ENCODE peak calls at places on chromosomes 3 and 15, in ten cellular contexts. One of them, this sample, is unnamed.

GRCh38 chr3:23590424-23590823 is 215.3 kb upstream of the UBE2E1 start:
- DNase-seq in stimulated activated naive CD4-positive, alpha-beta T cell: no peak
- DNase-seq in WTC11: no peak
- DNase-seq in hypothalamus: no peak
- DNase-seq in activated naive CD8-positive, alpha-beta T cell treated with anti-CD3 and anti-CD28 coated beads for 36 hours: no peak
- DNase-seq in amygdala: no peak
- DNase-seq in left cardiac atrium: no peak
- DNase-seq in H54: no peak
- DNase-seq in activated CD4-positive, CD25-positive, alpha-beta regulatory T cell: no peak
- DNase-seq in CD8-positive, alpha-beta T cell: no peak
- DNase-seq in this sample: no peak

GRCh38 chr3:85801955-85802354 is 843.2 kb downstream of the CADM2 start:
- DNase-seq in stimulated activated naive CD4-positive, alpha-beta T cell: no peak
- DNase-seq in WTC11: peak; percentile 31
- DNase-seq in hypothalamus: no peak
- DNase-seq in activated naive CD8-positive, alpha-beta T cell treated with anti-CD3 and anti-CD28 coated beads for 36 hours: no peak
- DNase-seq in amygdala: no peak
- DNase-seq in left cardiac atrium: no peak
- DNase-seq in H54: no peak
- DNase-seq in activated CD4-positive, CD25-positive, alpha-beta regulatory T cell: no peak
- DNase-seq in CD8-positive, alpha-beta T cell: no peak
- DNase-seq in this sample: no peak

GRCh38 chr3:60303160-60303559 is 948.1 kb downstream of the FHIT start:
- DNase-seq in stimulated activated naive CD4-positive, alpha-beta T cell: no peak
- DNase-seq in WTC11: no peak
- DNase-seq in hypothalamus: no peak
- DNase-seq in activated naive CD8-positive, alpha-beta T cell treated with anti-CD3 and anti-CD28 coated beads for 36 hours: no peak
- DNase-seq in amygdala: no peak
- DNase-seq in left cardiac atrium: no peak
- DNase-seq in H54: no peak
- DNase-seq in activated CD4-positive, CD25-positive, alpha-beta regulatory T cell: no peak
- DNase-seq in CD8-positive, alpha-beta T cell: no peak
- DNase-seq in this sample: no peak

GRCh38 chr3:58544546-58544945 is 7.6 kb upstream of the ACOX2 start:
- DNase-seq in stimulated activated naive CD4-positive, alpha-beta T cell: no peak
- DNase-seq in WTC11: no peak
- DNase-seq in hypothalamus: no peak
- DNase-seq in activated naive CD8-positive, alpha-beta T cell treated with anti-CD3 and anti-CD28 coated beads for 36 hours: no peak
- DNase-seq in amygdala: no peak
- DNase-seq in left cardiac atrium: no peak
- DNase-seq in H54: no peak
- DNase-seq in activated CD4-positive, CD25-positive, alpha-beta regulatory T cell: no peak
- DNase-seq in CD8-positive, alpha-beta T cell: no peak
- DNase-seq in this sample: no peak

GRCh38 chr15:57697588-57697987 is 8.9 kb upstream of the POLR2M start:
- DNase-seq in stimulated activated naive CD4-positive, alpha-beta T cell: no peak
- DNase-seq in WTC11: no peak
- DNase-seq in hypothalamus: no peak
- DNase-seq in activated naive CD8-positive, alpha-beta T cell treated with anti-CD3 and anti-CD28 coated beads for 36 hours: no peak
- DNase-seq in amygdala: no peak
- DNase-seq in left cardiac atrium: no peak
- DNase-seq in H54: no peak
- DNase-seq in activated CD4-positive, CD25-positive, alpha-beta regulatory T cell: no peak
- DNase-seq in CD8-positive, alpha-beta T cell: no peak
- DNase-seq in this sample: no peak

GRCh38 chr3:135982922-135983581 is 17.5 kb downstream of the PPP2R3A start:
- DNase-seq in stimulated activated naive CD4-positive, alpha-beta T cell: no peak
- DNase-seq in WTC11: no peak
- DNase-seq in hypothalamus: no peak
- DNase-seq in activated naive CD8-positive, alpha-beta T cell treated with anti-CD3 and anti-CD28 coated beads for 36 hours: no peak
- DNase-seq in amygdala: no peak
- DNase-seq in left cardiac atrium: no peak
- DNase-seq in H54: no peak
- DNase-seq in activated CD4-positive, CD25-positive, alpha-beta regulatory T cell: no peak
- DNase-seq in CD8-positive, alpha-beta T cell: no peak
- DNase-seq in this sample: no peak

GRCh38 chr15:60591491-60592385 is 112.8 kb upstream of the ICE2 start:
- DNase-seq in stimulated activated naive CD4-positive, alpha-beta T cell: no peak
- DNase-seq in WTC11: peak; percentile 65
- DNase-seq in hypothalamus: peak; percentile 45
- DNase-seq in activated naive CD8-positive, alpha-beta T cell treated with anti-CD3 and anti-CD28 coated beads for 36 hours: peak; percentile 56
- DNase-seq in amygdala: peak; percentile 66
- DNase-seq in left cardiac atrium: peak; percentile 47
- DNase-seq in H54: peak; percentile 26
- DNase-seq in activated CD4-positive, CD25-positive, alpha-beta regulatory T cell: no peak
- DNase-seq in CD8-positive, alpha-beta T cell: no peak
- DNase-seq in this sample: peak; percentile 15

GRCh38 chr3:194757629-194758028 is 71.9 kb downstream of the FAM43A start:
- DNase-seq in stimulated activated naive CD4-positive, alpha-beta T cell: no peak
- DNase-seq in WTC11: no peak
- DNase-seq in hypothalamus: no peak
- DNase-seq in activated naive CD8-positive, alpha-beta T cell treated with anti-CD3 and anti-CD28 coated beads for 36 hours: no peak
- DNase-seq in amygdala: no peak
- DNase-seq in left cardiac atrium: no peak
- DNase-seq in H54: no peak
- DNase-seq in activated CD4-positive, CD25-positive, alpha-beta regulatory T cell: no peak
- DNase-seq in CD8-positive, alpha-beta T cell: no peak
- DNase-seq in this sample: no peak

GRCh38 chr3:172104471-172105072 is 65.2 kb downstream of the FNDC3B start:
- DNase-seq in stimulated activated naive CD4-positive, alpha-beta T cell: no peak
- DNase-seq in WTC11: peak; percentile 54
- DNase-seq in hypothalamus: no peak
- DNase-seq in activated naive CD8-positive, alpha-beta T cell treated with anti-CD3 and anti-CD28 coated beads for 36 hours: no peak
- DNase-seq in amygdala: no peak
- DNase-seq in left cardiac atrium: no peak
- DNase-seq in H54: no peak
- DNase-seq in activated CD4-positive, CD25-positive, alpha-beta regulatory T cell: no peak
- DNase-seq in CD8-positive, alpha-beta T cell: no peak
- DNase-seq in this sample: no peak

GRCh38 chr3:58408906-58409305 is 24.7 kb downstream of the PDHB start:
- DNase-seq in stimulated activated naive CD4-positive, alpha-beta T cell: no peak
- DNase-seq in WTC11: no peak
- DNase-seq in hypothalamus: no peak
- DNase-seq in activated naive CD8-positive, alpha-beta T cell treated with anti-CD3 and anti-CD28 coated beads for 36 hours: no peak
- DNase-seq in amygdala: no peak
- DNase-seq in left cardiac atrium: no peak
- DNase-seq in H54: no peak
- DNase-seq in activated CD4-positive, CD25-positive, alpha-beta regulatory T cell: no peak
- DNase-seq in CD8-positive, alpha-beta T cell: no peak
- DNase-seq in this sample: no peak

GRCh38 chr3:130514671-130515070 is 2.3 kb upstream of the COL6A6 start:
- DNase-seq in stimulated activated naive CD4-positive, alpha-beta T cell: no peak
- DNase-seq in WTC11: no peak
- DNase-seq in hypothalamus: no peak
- DNase-seq in activated naive CD8-positive, alpha-beta T cell treated with anti-CD3 and anti-CD28 coated beads for 36 hours: no peak
- DNase-seq in amygdala: no peak
- DNase-seq in left cardiac atrium: no peak
- DNase-seq in H54: no peak
- DNase-seq in activated CD4-positive, CD25-positive, alpha-beta regulatory T cell: no peak
- DNase-seq in CD8-positive, alpha-beta T cell: no peak
- DNase-seq in this sample: no peak

GRCh38 chr3:37291275-37291700 is 116.9 kb upstream of the LRRFIP2 start:
- DNase-seq in stimulated activated naive CD4-positive, alpha-beta T cell: no peak
- DNase-seq in WTC11: no peak
- DNase-seq in hypothalamus: no peak
- DNase-seq in activated naive CD8-positive, alpha-beta T cell treated with anti-CD3 and anti-CD28 coated beads for 36 hours: no peak
- DNase-seq in amygdala: no peak
- DNase-seq in left cardiac atrium: no peak
- DNase-seq in H54: peak; percentile 18
- DNase-seq in activated CD4-positive, CD25-positive, alpha-beta regulatory T cell: no peak
- DNase-seq in CD8-positive, alpha-beta T cell: no peak
- DNase-seq in this sample: no peak

GRCh38 chr15:43218908-43219706 is 1.7 kb downstream of the EPB42 start:
- DNase-seq in stimulated activated naive CD4-positive, alpha-beta T cell: no peak
- DNase-seq in WTC11: peak; percentile 80
- DNase-seq in hypothalamus: no peak
- DNase-seq in activated naive CD8-positive, alpha-beta T cell treated with anti-CD3 and anti-CD28 coated beads for 36 hours: no peak
- DNase-seq in amygdala: no peak
- DNase-seq in left cardiac atrium: no peak
- DNase-seq in H54: no peak
- DNase-seq in activated CD4-positive, CD25-positive, alpha-beta regulatory T cell: no peak
- DNase-seq in CD8-positive, alpha-beta T cell: no peak
- DNase-seq in this sample: no peak

GRCh38 chr15:96053039-96054021 is 277.2 kb upstream of the NR2F2 start:
- DNase-seq in stimulated activated naive CD4-positive, alpha-beta T cell: no peak
- DNase-seq in WTC11: peak; percentile 46
- DNase-seq in hypothalamus: no peak
- DNase-seq in activated naive CD8-positive, alpha-beta T cell treated with anti-CD3 and anti-CD28 coated beads for 36 hours: no peak
- DNase-seq in amygdala: no peak
- DNase-seq in left cardiac atrium: peak; percentile 66
- DNase-seq in H54: no peak
- DNase-seq in activated CD4-positive, CD25-positive, alpha-beta regulatory T cell: peak; percentile 1
- DNase-seq in CD8-positive, alpha-beta T cell: no peak
- DNase-seq in this sample: no peak

GRCh38 chr3:98343647-98344507 is 9.8 kb upstream of the OR5K4 start:
- DNase-seq in stimulated activated naive CD4-positive, alpha-beta T cell: no peak
- DNase-seq in WTC11: peak; percentile 54
- DNase-seq in hypothalamus: no peak
- DNase-seq in activated naive CD8-positive, alpha-beta T cell treated with anti-CD3 and anti-CD28 coated beads for 36 hours: peak; percentile 8
- DNase-seq in amygdala: no peak
- DNase-seq in left cardiac atrium: no peak
- DNase-seq in H54: peak; percentile 7
- DNase-seq in activated CD4-positive, CD25-positive, alpha-beta regulatory T cell: peak; percentile 2
- DNase-seq in CD8-positive, alpha-beta T cell: no peak
- DNase-seq in this sample: no peak

GRCh38 chr3:197997936-197998335 is 37.9 kb downstream of the LMLN start:
- DNase-seq in stimulated activated naive CD4-positive, alpha-beta T cell: no peak
- DNase-seq in WTC11: no peak
- DNase-seq in hypothalamus: no peak
- DNase-seq in activated naive CD8-positive, alpha-beta T cell treated with anti-CD3 and anti-CD28 coated beads for 36 hours: no peak
- DNase-seq in amygdala: no peak
- DNase-seq in left cardiac atrium: no peak
- DNase-seq in H54: no peak
- DNase-seq in activated CD4-positive, CD25-positive, alpha-beta regulatory T cell: no peak
- DNase-seq in CD8-positive, alpha-beta T cell: no peak
- DNase-seq in this sample: no peak

GRCh38 chr15:26260517-26261133 is 397.5 kb upstream of the ATP10A start:
- DNase-seq in stimulated activated naive CD4-positive, alpha-beta T cell: no peak
- DNase-seq in WTC11: peak; percentile 71
- DNase-seq in hypothalamus: no peak
- DNase-seq in activated naive CD8-positive, alpha-beta T cell treated with anti-CD3 and anti-CD28 coated beads for 36 hours: peak; percentile 19
- DNase-seq in amygdala: no peak
- DNase-seq in left cardiac atrium: no peak
- DNase-seq in H54: no peak
- DNase-seq in activated CD4-positive, CD25-positive, alpha-beta regulatory T cell: no peak
- DNase-seq in CD8-positive, alpha-beta T cell: no peak
- DNase-seq in this sample: peak; percentile 12

GRCh38 chr15:33089878-33090757 is 104.4 kb downstream of the FMN1 start:
- DNase-seq in stimulated activated naive CD4-positive, alpha-beta T cell: no peak
- DNase-seq in WTC11: no peak
- DNase-seq in hypothalamus: no peak
- DNase-seq in activated naive CD8-positive, alpha-beta T cell treated with anti-CD3 and anti-CD28 coated beads for 36 hours: no peak
- DNase-seq in amygdala: no peak
- DNase-seq in left cardiac atrium: no peak
- DNase-seq in H54: no peak
- DNase-seq in activated CD4-positive, CD25-positive, alpha-beta regulatory T cell: no peak
- DNase-seq in CD8-positive, alpha-beta T cell: no peak
- DNase-seq in this sample: no peak

GRCh38 chr15:31252386-31252785 is 74.2 kb upstream of the KLF13 start:
- DNase-seq in stimulated activated naive CD4-positive, alpha-beta T cell: no peak
- DNase-seq in WTC11: no peak
- DNase-seq in hypothalamus: no peak
- DNase-seq in activated naive CD8-positive, alpha-beta T cell treated with anti-CD3 and anti-CD28 coated beads for 36 hours: no peak
- DNase-seq in amygdala: no peak
- DNase-seq in left cardiac atrium: no peak
- DNase-seq in H54: no peak
- DNase-seq in activated CD4-positive, CD25-positive, alpha-beta regulatory T cell: no peak
- DNase-seq in CD8-positive, alpha-beta T cell: no peak
- DNase-seq in this sample: no peak

GRCh38 chr15:48244923-48245322 is 38.8 kb downstream of the SLC12A1 start:
- DNase-seq in stimulated activated naive CD4-positive, alpha-beta T cell: no peak
- DNase-seq in WTC11: no peak
- DNase-seq in hypothalamus: no peak
- DNase-seq in activated naive CD8-positive, alpha-beta T cell treated with anti-CD3 and anti-CD28 coated beads for 36 hours: no peak
- DNase-seq in amygdala: no peak
- DNase-seq in left cardiac atrium: no peak
- DNase-seq in H54: no peak
- DNase-seq in activated CD4-positive, CD25-positive, alpha-beta regulatory T cell: no peak
- DNase-seq in CD8-positive, alpha-beta T cell: no peak
- DNase-seq in this sample: no peak

GRCh38 chr3:157104521-157104920 is 55.4 kb downstream of the CCNL1 start:
- DNase-seq in stimulated activated naive CD4-positive, alpha-beta T cell: no peak
- DNase-seq in WTC11: no peak
- DNase-seq in hypothalamus: no peak
- DNase-seq in activated naive CD8-positive, alpha-beta T cell treated with anti-CD3 and anti-CD28 coated beads for 36 hours: no peak
- DNase-seq in amygdala: no peak
- DNase-seq in left cardiac atrium: no peak
- DNase-seq in H54: no peak
- DNase-seq in activated CD4-positive, CD25-positive, alpha-beta regulatory T cell: no peak
- DNase-seq in CD8-positive, alpha-beta T cell: no peak
- DNase-seq in this sample: no peak